ENCODE peak calls at places on chromosome 19, in six cellular contexts. One of them, this sample, is unnamed.

GRCh38 chr19:39502640-39503417 is 4.1 kb downstream of the DLL3 start:
- DNase-seq in stimulated activated CD8-positive, alpha-beta memory T cell treated with anti-CD3 and anti-CD28 coated beads, Interleukin-7, amount 100 ng/mL, for 24 hours: peak
- DNase-seq in activated CD8-positive, alpha-beta T cell treated with anti-CD3 and anti-CD28 coated beads for 36 hours: peak
- DNase-seq in SHP77: no peak
- DNase-seq in transverse colon: peak
- DNase-seq in LHCN-M2: peak
- DNase-seq in this sample: peak

GRCh38 chr19:5624154-5624663 is 1.3 kb downstream of the SAFB start:
- DNase-seq in stimulated activated CD8-positive, alpha-beta memory T cell treated with anti-CD3 and anti-CD28 coated beads, Interleukin-7, amount 100 ng/mL, for 24 hours: no peak
- DNase-seq in activated CD8-positive, alpha-beta T cell treated with anti-CD3 and anti-CD28 coated beads for 36 hours: peak
- DNase-seq in SHP77: peak
- DNase-seq in transverse colon: peak
- DNase-seq in LHCN-M2: no peak
- DNase-seq in this sample: peak

GRCh38 chr19:50794074-50794777 is 4.0 kb downstream of the ACP4 start:
- DNase-seq in stimulated activated CD8-positive, alpha-beta memory T cell treated with anti-CD3 and anti-CD28 coated beads, Interleukin-7, amount 100 ng/mL, for 24 hours: no peak
- DNase-seq in activated CD8-positive, alpha-beta T cell treated with anti-CD3 and anti-CD28 coated beads for 36 hours: peak
- DNase-seq in SHP77: peak
- DNase-seq in transverse colon: peak
- DNase-seq in LHCN-M2: no peak
- DNase-seq in this sample: no peak

GRCh38 chr19:18223860-18224524 is 2.2 kb downstream of the PDE4C start:
- DNase-seq in stimulated activated CD8-positive, alpha-beta memory T cell treated with anti-CD3 and anti-CD28 coated beads, Interleukin-7, amount 100 ng/mL, for 24 hours: no peak
- DNase-seq in activated CD8-positive, alpha-beta T cell treated with anti-CD3 and anti-CD28 coated beads for 36 hours: peak
- DNase-seq in SHP77: peak
- DNase-seq in transverse colon: peak
- DNase-seq in LHCN-M2: peak
- DNase-seq in this sample: peak

GRCh38 chr19:7272856-7273578 is 21.2 kb downstream of the INSR start:
- DNase-seq in stimulated activated CD8-positive, alpha-beta memory T cell treated with anti-CD3 and anti-CD28 coated beads, Interleukin-7, amount 100 ng/mL, for 24 hours: no peak
- DNase-seq in activated CD8-positive, alpha-beta T cell treated with anti-CD3 and anti-CD28 coated beads for 36 hours: no peak
- DNase-seq in SHP77: no peak
- DNase-seq in transverse colon: no peak
- DNase-seq in LHCN-M2: peak
- DNase-seq in this sample: no peak

GRCh38 chr19:40298026-40298425 is 12.9 kb upstream of the AKT2 start:
- DNase-seq in stimulated activated CD8-positive, alpha-beta memory T cell treated with anti-CD3 and anti-CD28 coated beads, Interleukin-7, amount 100 ng/mL, for 24 hours: no peak
- DNase-seq in activated CD8-positive, alpha-beta T cell treated with anti-CD3 and anti-CD28 coated beads for 36 hours: no peak
- DNase-seq in SHP77: no peak
- DNase-seq in transverse colon: no peak
- DNase-seq in LHCN-M2: no peak
- DNase-seq in this sample: no peak

GRCh38 chr19:55373993-55374757 is 2.5 kb upstream of the TMEM190 start:
- DNase-seq in stimulated activated CD8-positive, alpha-beta memory T cell treated with anti-CD3 and anti-CD28 coated beads, Interleukin-7, amount 100 ng/mL, for 24 hours: no peak
- DNase-seq in activated CD8-positive, alpha-beta T cell treated with anti-CD3 and anti-CD28 coated beads for 36 hours: no peak
- DNase-seq in SHP77: no peak
- DNase-seq in transverse colon: no peak
- DNase-seq in LHCN-M2: no peak
- DNase-seq in this sample: peak

GRCh38 chr19:49546825-49547565 is 19.2 kb downstream of the RCN3 start:
- DNase-seq in stimulated activated CD8-positive, alpha-beta memory T cell treated with anti-CD3 and anti-CD28 coated beads, Interleukin-7, amount 100 ng/mL, for 24 hours: no peak
- DNase-seq in activated CD8-positive, alpha-beta T cell treated with anti-CD3 and anti-CD28 coated beads for 36 hours: peak
- DNase-seq in SHP77: peak
- DNase-seq in transverse colon: peak
- DNase-seq in LHCN-M2: peak
- DNase-seq in this sample: no peak

GRCh38 chr19:15118248-15118647 is 11.0 kb downstream of the SYDE1 start:
- DNase-seq in stimulated activated CD8-positive, alpha-beta memory T cell treated with anti-CD3 and anti-CD28 coated beads, Interleukin-7, amount 100 ng/mL, for 24 hours: no peak
- DNase-seq in activated CD8-positive, alpha-beta T cell treated with anti-CD3 and anti-CD28 coated beads for 36 hours: no peak
- DNase-seq in SHP77: no peak
- DNase-seq in transverse colon: no peak
- DNase-seq in LHCN-M2: no peak
- DNase-seq in this sample: no peak

GRCh38 chr19:17757125-17757524 is 5.8 kb downstream of the FCHO1 start:
- DNase-seq in stimulated activated CD8-positive, alpha-beta memory T cell treated with anti-CD3 and anti-CD28 coated beads, Interleukin-7, amount 100 ng/mL, for 24 hours: no peak
- DNase-seq in activated CD8-positive, alpha-beta T cell treated with anti-CD3 and anti-CD28 coated beads for 36 hours: no peak
- DNase-seq in SHP77: peak
- DNase-seq in transverse colon: peak
- DNase-seq in LHCN-M2: peak
- DNase-seq in this sample: no peak